ENCODE peak calls at places on chromosomes 13 and 19, in seven cellular contexts. One of them, this sample, is unnamed.

GRCh38 chr13:34816118-34816517 is 126.0 kb upstream of the NBEA start:
- DNase-seq in psoas muscle: no peak
- DNase-seq in BE2C: no peak
- DNase-seq in upper lobe of left lung: no peak
- DNase-seq in fibroblast of lung: no peak
- DNase-seq in thyroid gland: no peak
- DNase-seq in WERI-Rb-1: no peak
- DNase-seq in this sample: no peak

GRCh38 chr13:48126944-48127814 is 32.3 kb upstream of the MED4 start:
- DNase-seq in psoas muscle: peak; percentile 85
- DNase-seq in BE2C: peak; percentile 64
- DNase-seq in upper lobe of left lung: no peak
- DNase-seq in fibroblast of lung: peak; percentile 55
- DNase-seq in thyroid gland: peak; percentile 23
- DNase-seq in WERI-Rb-1: peak; percentile 30
- DNase-seq in this sample: peak; percentile 84

GRCh38 chr13:22562116-22562515 is 618.7 kb upstream of the SGCG start:
- DNase-seq in psoas muscle: no peak
- DNase-seq in BE2C: no peak
- DNase-seq in upper lobe of left lung: no peak
- DNase-seq in fibroblast of lung: no peak
- DNase-seq in thyroid gland: no peak
- DNase-seq in WERI-Rb-1: no peak
- DNase-seq in this sample: no peak

GRCh38 chr19:13014921-13015280 is 19.6 kb downstream of the NFIX start:
- DNase-seq in psoas muscle: no peak
- DNase-seq in BE2C: no peak
- DNase-seq in upper lobe of left lung: no peak
- DNase-seq in fibroblast of lung: no peak
- DNase-seq in thyroid gland: no peak
- DNase-seq in WERI-Rb-1: no peak
- DNase-seq in this sample: no peak

GRCh38 chr19:16193466-16193865 is 4.2 kb upstream of the AP1M1 start:
- DNase-seq in psoas muscle: no peak
- DNase-seq in BE2C: no peak
- DNase-seq in upper lobe of left lung: no peak
- DNase-seq in fibroblast of lung: no peak
- DNase-seq in thyroid gland: no peak
- DNase-seq in WERI-Rb-1: no peak
- DNase-seq in this sample: no peak

GRCh38 chr19:46746281-46746965 is at the start of gene STRN4:
- DNase-seq in psoas muscle: peak; percentile 75
- DNase-seq in BE2C: peak; percentile 71
- DNase-seq in upper lobe of left lung: peak; percentile 94
- DNase-seq in fibroblast of lung: peak; percentile 43
- DNase-seq in thyroid gland: peak; percentile 44
- DNase-seq in WERI-Rb-1: peak; percentile 34
- DNase-seq in this sample: peak; percentile 75

GRCh38 chr19:41746593-41747227 is 8.6 kb upstream of the CEACAM6 start:
- DNase-seq in psoas muscle: no peak
- DNase-seq in BE2C: peak; percentile 45
- DNase-seq in upper lobe of left lung: no peak
- DNase-seq in fibroblast of lung: peak; percentile 36
- DNase-seq in thyroid gland: peak; percentile 50
- DNase-seq in WERI-Rb-1: peak; percentile 66
- DNase-seq in this sample: no peak

GRCh38 chr19:40932008-40932959 is 50.3 kb upstream of the CYP2A7 start:
- DNase-seq in psoas muscle: no peak
- DNase-seq in BE2C: no peak
- DNase-seq in upper lobe of left lung: no peak
- DNase-seq in fibroblast of lung: no peak
- DNase-seq in thyroid gland: no peak
- DNase-seq in WERI-Rb-1: peak; percentile 18
- DNase-seq in this sample: no peak

GRCh38 chr13:97600438-97601080 is 166.6 kb downstream of the RAP2A start:
- DNase-seq in psoas muscle: no peak
- DNase-seq in BE2C: no peak
- DNase-seq in upper lobe of left lung: no peak
- DNase-seq in fibroblast of lung: peak; percentile 58
- DNase-seq in thyroid gland: no peak
- DNase-seq in WERI-Rb-1: no peak
- DNase-seq in this sample: no peak

GRCh38 chr13:43994999-43995859 is 115.5 kb downstream of the LACC1 start:
- DNase-seq in psoas muscle: no peak
- DNase-seq in BE2C: no peak
- DNase-seq in upper lobe of left lung: no peak
- DNase-seq in fibroblast of lung: no peak
- DNase-seq in thyroid gland: no peak
- DNase-seq in WERI-Rb-1: no peak
- DNase-seq in this sample: no peak

GRCh38 chr19:45769821-45770191 is 754 bp upstream of the SIX5 start:
- DNase-seq in psoas muscle: peak; percentile 79
- DNase-seq in BE2C: no peak
- DNase-seq in upper lobe of left lung: peak; percentile 84
- DNase-seq in fibroblast of lung: no peak
- DNase-seq in thyroid gland: peak; percentile 62
- DNase-seq in WERI-Rb-1: peak; percentile 40
- DNase-seq in this sample: no peak

GRCh38 chr19:47663911-47664771 is 49.1 kb upstream of the EHD2 start:
- DNase-seq in psoas muscle: peak; percentile 83
- DNase-seq in BE2C: no peak
- DNase-seq in upper lobe of left lung: peak; percentile 81
- DNase-seq in fibroblast of lung: peak; percentile 99
- DNase-seq in thyroid gland: peak; percentile 37
- DNase-seq in WERI-Rb-1: no peak
- DNase-seq in this sample: peak; percentile 89

GRCh38 chr19:29211562-29212416 is 1.2 kb downstream of the UQCRFS1 start:
- DNase-seq in psoas muscle: no peak
- DNase-seq in BE2C: no peak
- DNase-seq in upper lobe of left lung: no peak
- DNase-seq in fibroblast of lung: peak; percentile 30
- DNase-seq in thyroid gland: no peak
- DNase-seq in WERI-Rb-1: peak; percentile 8
- DNase-seq in this sample: no peak

GRCh38 chr13:39600766-39601165 is 2.2 kb downstream of the LHFPL6 start:
- DNase-seq in psoas muscle: no peak
- DNase-seq in BE2C: no peak
- DNase-seq in upper lobe of left lung: peak; percentile 3
- DNase-seq in fibroblast of lung: no peak
- DNase-seq in thyroid gland: no peak
- DNase-seq in WERI-Rb-1: peak; percentile 13
- DNase-seq in this sample: peak; percentile 80

GRCh38 chr13:98988782-98989181 is 10.9 kb upstream of the DOCK9 start:
- DNase-seq in psoas muscle: no peak
- DNase-seq in BE2C: no peak
- DNase-seq in upper lobe of left lung: peak; percentile 24
- DNase-seq in fibroblast of lung: no peak
- DNase-seq in thyroid gland: no peak
- DNase-seq in WERI-Rb-1: no peak
- DNase-seq in this sample: no peak

GRCh38 chr13:56888455-56888854 is 252.3 kb upstream of the PRR20A start:
- DNase-seq in psoas muscle: no peak
- DNase-seq in BE2C: no peak
- DNase-seq in upper lobe of left lung: no peak
- DNase-seq in fibroblast of lung: no peak
- DNase-seq in thyroid gland: no peak
- DNase-seq in WERI-Rb-1: no peak
- DNase-seq in this sample: no peak

GRCh38 chr19:8148410-8149231 is 771 bp downstream of the FBN3 start:
- DNase-seq in psoas muscle: no peak
- DNase-seq in BE2C: no peak
- DNase-seq in upper lobe of left lung: peak; percentile 84
- DNase-seq in fibroblast of lung: no peak
- DNase-seq in thyroid gland: peak; percentile 67
- DNase-seq in WERI-Rb-1: peak; percentile 81
- DNase-seq in this sample: no peak

GRCh38 chr13:112828756-112829155 is 138.9 kb downstream of the ATP11A start:
- DNase-seq in psoas muscle: no peak
- DNase-seq in BE2C: no peak
- DNase-seq in upper lobe of left lung: no peak
- DNase-seq in fibroblast of lung: no peak
- DNase-seq in thyroid gland: no peak
- DNase-seq in WERI-Rb-1: no peak
- DNase-seq in this sample: no peak

GRCh38 chr19:48069435-48069834 is 25.6 kb upstream of the CABP5 start:
- DNase-seq in psoas muscle: no peak
- DNase-seq in BE2C: no peak
- DNase-seq in upper lobe of left lung: no peak
- DNase-seq in fibroblast of lung: no peak
- DNase-seq in thyroid gland: no peak
- DNase-seq in WERI-Rb-1: no peak
- DNase-seq in this sample: no peak

GRCh38 chr19:38441660-38442348 is 8.3 kb downstream of the RYR1 start:
- DNase-seq in psoas muscle: no peak
- DNase-seq in BE2C: no peak
- DNase-seq in upper lobe of left lung: no peak
- DNase-seq in fibroblast of lung: no peak
- DNase-seq in thyroid gland: no peak
- DNase-seq in WERI-Rb-1: peak; percentile 43
- DNase-seq in this sample: no peak

GRCh38 chr13:31485651-31486051 is 253.7 kb upstream of the RXFP2 start:
- DNase-seq in psoas muscle: no peak
- DNase-seq in BE2C: no peak
- DNase-seq in upper lobe of left lung: no peak
- DNase-seq in fibroblast of lung: peak; percentile 13
- DNase-seq in thyroid gland: no peak
- DNase-seq in WERI-Rb-1: no peak
- DNase-seq in this sample: no peak

GRCh38 chr13:74134777-74135305 is 637 bp upstream of the KLF12 start:
- DNase-seq in psoas muscle: no peak
- DNase-seq in BE2C: peak; percentile 72
- DNase-seq in upper lobe of left lung: peak; percentile 92
- DNase-seq in fibroblast of lung: no peak
- DNase-seq in thyroid gland: peak; percentile 48
- DNase-seq in WERI-Rb-1: peak; percentile 71
- DNase-seq in this sample: peak; percentile 74

GRCh38 chr13:50319603-50320296 is 304.5 kb downstream of the KCNRG start:
- DNase-seq in psoas muscle: no peak
- DNase-seq in BE2C: no peak
- DNase-seq in upper lobe of left lung: no peak
- DNase-seq in fibroblast of lung: peak; percentile 83
- DNase-seq in thyroid gland: peak; percentile 23
- DNase-seq in WERI-Rb-1: no peak
- DNase-seq in this sample: no peak

GRCh38 chr19:10603873-10604459 is 16.9 kb upstream of the AP1M2 start:
- DNase-seq in psoas muscle: no peak
- DNase-seq in BE2C: no peak
- DNase-seq in upper lobe of left lung: no peak
- DNase-seq in fibroblast of lung: no peak
- DNase-seq in thyroid gland: no peak
- DNase-seq in WERI-Rb-1: no peak
- DNase-seq in this sample: no peak

GRCh38 chr19:58560007-58560887 is 1.8 kb upstream of the UBE2M start:
- DNase-seq in psoas muscle: peak; percentile 51
- DNase-seq in BE2C: no peak
- DNase-seq in upper lobe of left lung: no peak
- DNase-seq in fibroblast of lung: no peak
- DNase-seq in thyroid gland: no peak
- DNase-seq in WERI-Rb-1: no peak
- DNase-seq in this sample: no peak

GRCh38 chr19:30228113-30228725 is 144.0 kb upstream of the ZNF536 start:
- DNase-seq in psoas muscle: no peak
- DNase-seq in BE2C: peak; percentile 74
- DNase-seq in upper lobe of left lung: no peak
- DNase-seq in fibroblast of lung: no peak
- DNase-seq in thyroid gland: peak; percentile 28
- DNase-seq in WERI-Rb-1: peak; percentile 35
- DNase-seq in this sample: no peak
- H3K4me3 ChIP-seq in psoas muscle: peak overlapping the region; percentile 67
- H3K4me3 ChIP-seq in BE2C: peak overlapping the region; percentile 59
- H3K4me3 ChIP-seq in upper lobe of left lung: peak overlapping the region; percentile 48
- H3K4me3 ChIP-seq in fibroblast of lung: peak overlapping the region; percentile 38
- H3K4me3 ChIP-seq in thyroid gland: no peak overlapping the region
- H3K4me3 ChIP-seq in WERI-Rb-1: peak overlapping the region; percentile 62
- H3K4me3 ChIP-seq in this sample: peak overlapping the region; percentile 90

GRCh38 chr13:106570354-106570822 is 2.5 kb upstream of the ARGLU1 start:
- DNase-seq in psoas muscle: peak; percentile 72
- DNase-seq in BE2C: peak; percentile 87
- DNase-seq in upper lobe of left lung: peak; percentile 20
- DNase-seq in fibroblast of lung: peak; percentile 78
- DNase-seq in thyroid gland: peak; percentile 41
- DNase-seq in WERI-Rb-1: peak; percentile 38
- DNase-seq in this sample: peak; percentile 74
- H3K4me3 ChIP-seq in psoas muscle: peak overlapping the region; percentile 12
- H3K4me3 ChIP-seq in BE2C: peak overlapping the region; percentile 46
- H3K4me3 ChIP-seq in upper lobe of left lung: no peak overlapping the region
- H3K4me3 ChIP-seq in fibroblast of lung: no peak overlapping the region
- H3K4me3 ChIP-seq in thyroid gland: no peak overlapping the region
- H3K4me3 ChIP-seq in WERI-Rb-1: no peak overlapping the region
- H3K4me3 ChIP-seq in this sample: no peak overlapping the region

GRCh38 chr19:2289714-2290435 is 7.9 kb upstream of the PEAK3 start:
- DNase-seq in psoas muscle: no peak
- DNase-seq in BE2C: peak; percentile 16
- DNase-seq in upper lobe of left lung: peak; percentile 92
- DNase-seq in fibroblast of lung: no peak
- DNase-seq in thyroid gland: no peak
- DNase-seq in WERI-Rb-1: no peak
- DNase-seq in this sample: no peak

GRCh38 chr19:2288743-2289713 is 7.1 kb upstream of the PEAK3 start:
- DNase-seq in psoas muscle: no peak
- DNase-seq in BE2C: no peak
- DNase-seq in upper lobe of left lung: no peak
- DNase-seq in fibroblast of lung: no peak
- DNase-seq in thyroid gland: no peak
- DNase-seq in WERI-Rb-1: no peak
- DNase-seq in this sample: no peak

GRCh38 chr19:2288010-2288742 is 6.2 kb upstream of the PEAK3 start:
- DNase-seq in psoas muscle: no peak
- DNase-seq in BE2C: peak; percentile 10
- DNase-seq in upper lobe of left lung: no peak
- DNase-seq in fibroblast of lung: no peak
- DNase-seq in thyroid gland: no peak
- DNase-seq in WERI-Rb-1: no peak
- DNase-seq in this sample: no peak

GRCh38 chr19:2291185-2291751 is 9.3 kb upstream of the PEAK3 start:
- DNase-seq in psoas muscle: no peak
- DNase-seq in BE2C: peak; percentile 54
- DNase-seq in upper lobe of left lung: peak; percentile 88
- DNase-seq in fibroblast of lung: no peak
- DNase-seq in thyroid gland: no peak
- DNase-seq in WERI-Rb-1: peak; percentile 65
- DNase-seq in this sample: no peak

GRCh38 chr19:2290441-2291184 is 8.6 kb upstream of the PEAK3 start:
- DNase-seq in psoas muscle: no peak
- DNase-seq in BE2C: peak; percentile 19
- DNase-seq in upper lobe of left lung: peak; percentile 90
- DNase-seq in fibroblast of lung: no peak
- DNase-seq in thyroid gland: no peak
- DNase-seq in WERI-Rb-1: no peak
- DNase-seq in this sample: no peak
- H3K4me3 ChIP-seq in psoas muscle: peak overlapping the region; percentile 60
- H3K4me3 ChIP-seq in BE2C: no peak overlapping the region
- H3K4me3 ChIP-seq in upper lobe of left lung: peak overlapping the region; percentile 47
- H3K4me3 ChIP-seq in fibroblast of lung: no peak overlapping the region
- H3K4me3 ChIP-seq in thyroid gland: no peak overlapping the region
- H3K4me3 ChIP-seq in WERI-Rb-1: peak overlapping the region; percentile 35
- H3K4me3 ChIP-seq in this sample: peak overlapping the region; percentile 71

GRCh38 chr13:59501004-59501403 is 662.7 kb downstream of the DIAPH3 start:
- DNase-seq in psoas muscle: no peak
- DNase-seq in BE2C: no peak
- DNase-seq in upper lobe of left lung: no peak
- DNase-seq in fibroblast of lung: no peak
- DNase-seq in thyroid gland: no peak
- DNase-seq in WERI-Rb-1: no peak
- DNase-seq in this sample: no peak
- H3K4me3 ChIP-seq in psoas muscle: no peak overlapping the region
- H3K4me3 ChIP-seq in BE2C: no peak overlapping the region
- H3K4me3 ChIP-seq in upper lobe of left lung: no peak overlapping the region
- H3K4me3 ChIP-seq in fibroblast of lung: no peak overlapping the region
- H3K4me3 ChIP-seq in thyroid gland: no peak overlapping the region
- H3K4me3 ChIP-seq in WERI-Rb-1: no peak overlapping the region
- H3K4me3 ChIP-seq in this sample: no peak overlapping the region

GRCh38 chr13:19960673-19961015 is 2.1 kb downstream of the ZMYM2 start:
- DNase-seq in psoas muscle: no peak
- DNase-seq in BE2C: no peak
- DNase-seq in upper lobe of left lung: no peak
- DNase-seq in fibroblast of lung: no peak
- DNase-seq in thyroid gland: no peak
- DNase-seq in WERI-Rb-1: no peak
- DNase-seq in this sample: no peak
- H3K4me3 ChIP-seq in psoas muscle: peak overlapping the region; percentile 92
- H3K4me3 ChIP-seq in BE2C: peak overlapping the region; percentile 98
- H3K4me3 ChIP-seq in upper lobe of left lung: no peak overlapping the region
- H3K4me3 ChIP-seq in fibroblast of lung: peak overlapping the region; percentile 34
- H3K4me3 ChIP-seq in thyroid gland: no peak overlapping the region
- H3K4me3 ChIP-seq in WERI-Rb-1: peak overlapping the region; percentile 81
- H3K4me3 ChIP-seq in this sample: peak overlapping the region; percentile 80